ENCODE peak calls at places on chromosomes 11 and 22, in ten cellular contexts. One of them, this sample, is unnamed.
A peak's percentile ranks its signal among the peaks of the same experiment; 100 is the strongest.

GRCh38 chr22:25874327-25874726 is 132.3 kb downstream of the MYO18B start:
- DNase-seq in mucosa of gallbladder: no peak
- DNase-seq in Calu3: no peak
- DNase-seq in foreskin fibroblast: no peak
- DNase-seq in right cardiac atrium: no peak
- DNase-seq in activated CD8-positive, alpha-beta memory T cell treated with anti-CD3 and anti-CD28 coated beads for 1 hour: no peak
- DNase-seq in GM23338: no peak
- DNase-seq in amniotic stem cell: no peak
- DNase-seq in NCI-H1092: no peak
- DNase-seq in spleen: no peak
- DNase-seq in this sample: no peak

GRCh38 chr11:37449146-37449545 is 851.1 kb upstream of the RAG2 start:
- DNase-seq in GM23338: peak; percentile 30
- DNase-seq in amniotic stem cell: peak; percentile 40
- DNase-seq in Calu3: peak; percentile 26
- DNase-seq in right cardiac atrium: no peak
- DNase-seq in activated CD8-positive, alpha-beta memory T cell treated with anti-CD3 and anti-CD28 coated beads for 1 hour: no peak
- DNase-seq in mucosa of gallbladder: no peak
- DNase-seq in foreskin fibroblast: peak; percentile 41
- DNase-seq in NCI-H1092: no peak
- DNase-seq in spleen: no peak
- DNase-seq in this sample: peak; percentile 43

GRCh38 chr11:130814440-130815073 is 101.7 kb downstream of the SNX19 start:
- DNase-seq in activated CD8-positive, alpha-beta memory T cell treated with anti-CD3 and anti-CD28 coated beads for 1 hour: no peak
- DNase-seq in amniotic stem cell: no peak
- DNase-seq in right cardiac atrium: no peak
- DNase-seq in foreskin fibroblast: no peak
- DNase-seq in mucosa of gallbladder: no peak
- DNase-seq in NCI-H1092: no peak
- DNase-seq in Calu3: no peak
- DNase-seq in spleen: no peak
- DNase-seq in GM23338: no peak
- DNase-seq in this sample: no peak

GRCh38 chr11:28628412-28628811 is 520.2 kb downstream of the METTL15 start:
- DNase-seq in foreskin fibroblast: no peak
- DNase-seq in mucosa of gallbladder: no peak
- DNase-seq in Calu3: no peak
- DNase-seq in right cardiac atrium: no peak
- DNase-seq in spleen: no peak
- DNase-seq in amniotic stem cell: no peak
- DNase-seq in GM23338: no peak
- DNase-seq in NCI-H1092: no peak
- DNase-seq in activated CD8-positive, alpha-beta memory T cell treated with anti-CD3 and anti-CD28 coated beads for 1 hour: no peak
- DNase-seq in this sample: no peak

GRCh38 chr11:69339916-69340565 is 46.1 kb downstream of the MYEOV start:
- DNase-seq in spleen: no peak
- DNase-seq in NCI-H1092: no peak
- DNase-seq in right cardiac atrium: no peak
- DNase-seq in foreskin fibroblast: no peak
- DNase-seq in Calu3: no peak
- DNase-seq in GM23338: no peak
- DNase-seq in activated CD8-positive, alpha-beta memory T cell treated with anti-CD3 and anti-CD28 coated beads for 1 hour: no peak
- DNase-seq in amniotic stem cell: no peak
- DNase-seq in mucosa of gallbladder: no peak
- DNase-seq in this sample: peak; percentile 14

GRCh38 chr11:33747969-33748368 is 11.7 kb upstream of the CD59 start:
- DNase-seq in GM23338: no peak
- DNase-seq in mucosa of gallbladder: no peak
- DNase-seq in Calu3: no peak
- DNase-seq in amniotic stem cell: no peak
- DNase-seq in foreskin fibroblast: no peak
- DNase-seq in spleen: no peak
- DNase-seq in right cardiac atrium: no peak
- DNase-seq in activated CD8-positive, alpha-beta memory T cell treated with anti-CD3 and anti-CD28 coated beads for 1 hour: no peak
- DNase-seq in NCI-H1092: no peak
- DNase-seq in this sample: no peak

GRCh38 chr11:7537260-7537659 is 23.5 kb downstream of the PPFIBP2 start:
- DNase-seq in foreskin fibroblast: no peak
- DNase-seq in mucosa of gallbladder: no peak
- DNase-seq in spleen: no peak
- DNase-seq in NCI-H1092: no peak
- DNase-seq in amniotic stem cell: no peak
- DNase-seq in activated CD8-positive, alpha-beta memory T cell treated with anti-CD3 and anti-CD28 coated beads for 1 hour: no peak
- DNase-seq in right cardiac atrium: no peak
- DNase-seq in GM23338: no peak
- DNase-seq in Calu3: no peak
- DNase-seq in this sample: no peak

GRCh38 chr22:45064313-45065268 is 54.8 kb upstream of the PHF21B start:
- DNase-seq in NCI-H1092: no peak
- DNase-seq in amniotic stem cell: peak; percentile 26
- DNase-seq in GM23338: no peak
- DNase-seq in Calu3: peak; percentile 5
- DNase-seq in foreskin fibroblast: peak; percentile 67
- DNase-seq in activated CD8-positive, alpha-beta memory T cell treated with anti-CD3 and anti-CD28 coated beads for 1 hour: no peak
- DNase-seq in mucosa of gallbladder: no peak
- DNase-seq in spleen: no peak
- DNase-seq in right cardiac atrium: no peak
- DNase-seq in this sample: no peak

GRCh38 chr11:78370406-78371172 is 47.0 kb downstream of the GAB2 start:
- DNase-seq in NCI-H1092: no peak
- DNase-seq in amniotic stem cell: no peak
- DNase-seq in spleen: no peak
- DNase-seq in mucosa of gallbladder: no peak
- DNase-seq in foreskin fibroblast: no peak
- DNase-seq in Calu3: no peak
- DNase-seq in right cardiac atrium: peak; percentile 42
- DNase-seq in activated CD8-positive, alpha-beta memory T cell treated with anti-CD3 and anti-CD28 coated beads for 1 hour: no peak
- DNase-seq in GM23338: no peak
- DNase-seq in this sample: no peak

GRCh38 chr11:46618789-46619188 is 1.4 kb downstream of the ATG13 start:
- DNase-seq in right cardiac atrium: no peak
- DNase-seq in Calu3: no peak
- DNase-seq in amniotic stem cell: no peak
- DNase-seq in NCI-H1092: no peak
- DNase-seq in GM23338: no peak
- DNase-seq in foreskin fibroblast: no peak
- DNase-seq in activated CD8-positive, alpha-beta memory T cell treated with anti-CD3 and anti-CD28 coated beads for 1 hour: no peak
- DNase-seq in mucosa of gallbladder: no peak
- DNase-seq in spleen: no peak
- DNase-seq in this sample: peak; percentile 55

This sample was measured in endodermal cell.